ENCODE peak calls at places on chromosomes 3 and 15, in five cellular contexts. G is DND-41, Y is Peyer's patch, O is lower lobe of right lung, N is colonic mucosa. I is an unnamed sample.
A peak's percentile ranks its signal among the peaks of the same experiment; 100 is the strongest.

GRCh38 chr15:63338170-63338569 is 43.5 kb downstream of the CA12 start:
- DNase-seq in N (no peak), O (no peak), G (no peak), Y (no peak), I (no peak)

GRCh38 chr15:85318048-85318731 is 62.2 kb upstream of the AKAP13 start:
- DNase-seq in N (peak; percentile 81), G (no peak), Y (peak; percentile 66), O (no peak), I (no peak)

GRCh38 chr15:23566070-23567050 is 886 bp downstream of the MKRN3 start:
- DNase-seq in O (no peak), Y (no peak), N (no peak), G (peak; percentile 96), I (no peak)

GRCh38 chr15:62711691-62712454 is 330.7 kb upstream of the TPM1 start:
- DNase-seq in O (no peak), N (no peak), Y (no peak), G (no peak), I (no peak)

GRCh38 chr3:193605876-193606275 is 12.9 kb downstream of the OPA1 start:
- DNase-seq in Y (no peak), N (peak; percentile 74), G (peak; percentile 64), O (no peak), I (peak; percentile 39)

GRCh38 chr3:63450634-63451363 is 172.7 kb downstream of the SYNPR start:
- DNase-seq in Y (no peak), G (no peak), O (no peak), N (peak; percentile 41), I (no peak)

GRCh38 chr3:25430942-25431570 is 3.0 kb downstream of the RARB start:
- DNase-seq in N (no peak), O (no peak), G (no peak), Y (no peak), I (no peak)

GRCh38 chr3:47678446-47679338 is 100.0 kb upstream of the CSPG5 start:
- DNase-seq in G (no peak), N (no peak), O (no peak), Y (no peak), I (no peak)

GRCh38 chr15:37208475-37209363 is 108.4 kb upstream of the MEIS2 start:
- DNase-seq in N (no peak), O (no peak), Y (no peak), G (no peak), I (no peak)

GRCh38 chr3:58022490-58022889 is 14.3 kb downstream of the FLNB start:
- DNase-seq in Y (no peak), O (no peak), N (no peak), G (no peak), I (no peak)

GRCh38 chr15:38996111-38996541 is 431.5 kb upstream of the RASGRP1 start:
- DNase-seq in N (no peak), G (no peak), Y (no peak), O (no peak), I (no peak)

GRCh38 chr3:115072265-115073008 is 74.7 kb downstream of the ZBTB20 start:
- DNase-seq in Y (no peak), N (no peak), G (no peak), O (no peak), I (no peak)

GRCh38 chr3:141231923-141232861 is 567 bp downstream of the PXYLP1 start:
- DNase-seq in Y (peak; percentile 70), O (peak; percentile 72), N (peak; percentile 60), G (peak; percentile 39), I (peak; percentile 75)

GRCh38 chr3:53949541-53949940 is 57.9 kb upstream of the SELENOK start:
- DNase-seq in N (no peak), O (no peak), G (no peak), Y (no peak), I (no peak)

GRCh38 chr3:193800138-193801043 is 207.4 kb downstream of the OPA1 start:
- DNase-seq in O (no peak), Y (no peak), N (no peak), G (no peak), I (no peak)

DNA sequence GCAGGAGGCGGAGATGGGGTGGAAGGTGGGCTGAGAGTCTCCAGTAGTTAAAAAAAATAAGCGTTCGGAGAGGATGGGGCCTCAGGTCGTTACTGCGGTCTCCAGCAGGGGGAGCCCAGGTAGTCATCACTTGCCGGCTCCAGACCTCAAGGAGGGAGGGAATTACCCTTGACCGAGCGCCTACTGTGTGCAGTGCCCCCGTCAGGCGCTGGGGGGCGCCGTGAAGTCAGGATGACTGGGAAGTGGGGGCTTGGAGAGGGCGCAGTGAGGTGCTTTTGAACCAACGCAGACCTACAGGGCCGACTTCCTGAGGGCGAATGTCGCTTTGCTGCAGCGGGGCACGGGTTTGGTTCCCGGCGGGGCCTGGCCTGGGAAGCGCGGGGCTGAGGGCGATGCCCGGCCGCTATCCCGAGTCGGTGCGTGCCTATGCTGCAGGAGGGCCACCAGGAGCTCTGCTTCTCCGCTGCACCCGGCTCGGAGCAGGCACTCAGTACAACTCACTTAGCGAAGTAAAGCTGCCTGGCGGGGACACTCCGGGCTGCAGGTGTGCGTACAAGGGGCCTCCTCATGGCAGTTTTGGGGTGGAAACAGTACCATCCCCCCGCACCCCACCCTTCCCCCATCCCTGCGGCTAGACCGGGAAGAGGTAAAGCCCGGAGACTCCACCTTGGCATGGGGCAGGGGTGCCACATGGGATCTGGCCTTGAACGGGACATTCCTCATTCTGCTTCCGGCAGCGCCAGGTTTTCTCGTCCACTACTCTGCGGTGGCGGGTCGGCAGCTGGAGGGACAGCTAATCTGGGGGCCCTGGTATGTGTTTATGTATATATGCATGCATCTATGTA is 79.8 kb downstream of the RHCG start:
- DNase-seq in G (peak; percentile 78), Y (peak; percentile 76), N (peak; percentile 77), O (peak; percentile 67), I (no peak)
- TF ChIP-seq CTCF in G (peak; percentile 81), Y (peak; percentile 76), N (peak; percentile 87), O (peak; percentile 71), I (peak; percentile 30)

GRCh38 chr3:172559029-172559428 is 35.8 kb upstream of the TNFSF10 start:
- DNase-seq in O (no peak), N (no peak), G (no peak), Y (no peak), I (peak; percentile 59)

GRCh38 chr3:172562881-172563835 is 39.9 kb upstream of the TNFSF10 start:
- DNase-seq in O (no peak), Y (no peak), N (peak; percentile 41), G (peak; percentile 50), I (peak; percentile 53)

GRCh38 chr3:172560026-172560425 is 36.8 kb upstream of the TNFSF10 start:
- DNase-seq in N (no peak), G (no peak), Y (no peak), O (no peak), I (no peak)

GRCh38 chr3:172564499-172564898 is 41.3 kb upstream of the TNFSF10 start:
- DNase-seq in N (no peak), G (no peak), Y (no peak), O (no peak), I (no peak)

DNA sequence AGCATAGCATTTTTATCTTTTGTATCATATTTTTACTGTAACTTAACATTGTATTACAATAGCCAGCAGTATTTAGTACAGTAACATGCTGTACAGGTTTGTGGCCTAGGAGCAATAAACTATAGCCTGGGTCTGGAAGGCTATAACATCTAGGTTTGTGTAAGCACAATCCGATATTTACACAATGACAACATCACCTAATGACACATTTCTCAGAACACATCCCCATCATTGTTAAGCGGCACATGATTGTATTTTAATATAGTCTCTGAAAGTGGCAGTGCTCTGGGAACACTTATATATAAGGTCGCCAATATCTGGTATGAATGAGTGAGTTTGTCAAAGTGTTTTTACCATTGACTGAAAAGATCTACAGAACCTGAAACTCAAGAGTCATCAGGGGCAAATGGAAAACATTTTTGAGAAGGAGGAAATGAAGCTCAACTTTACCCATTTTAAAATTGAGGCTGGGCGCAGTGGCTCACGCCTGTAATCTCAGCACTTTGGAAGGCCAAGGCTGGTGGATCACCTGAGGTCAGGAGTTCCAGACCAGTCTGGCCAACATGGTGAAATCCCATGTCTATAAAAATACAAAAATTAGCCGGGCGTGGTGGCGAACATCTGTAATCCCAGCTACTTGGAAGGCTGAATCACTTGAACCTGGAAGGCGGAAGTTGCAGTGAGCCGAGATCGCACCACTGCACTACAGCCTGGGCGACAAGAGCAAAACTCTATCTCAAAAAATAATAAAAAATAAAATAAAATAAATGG is 38.8 kb upstream of the TNFSF10 start:
- DNase-seq in N (peak; percentile 58), Y (no peak), G (no peak), O (no peak), I (no peak)
- H3K4me1 ChIP-seq in N (peaks cover 3% of the 10 kb centered on the region), Y (peaks cover 23% of the 10 kb centered on the region), G (peaks cover 26% of the 10 kb centered on the region), O (peaks cover 62% of the 10 kb centered on the region), I (peaks cover 12% of the 10 kb centered on the region)

GRCh38 chr15:67707520-67708283 is 117.6 kb upstream of the SKOR1 start:
- DNase-seq in G (no peak), N (no peak), Y (no peak), O (no peak), I (no peak)
- H3K4me3 ChIP-seq in G (no peak overlapping the region), N (no peak overlapping the region), Y (no peak overlapping the region), O (no peak overlapping the region), I (no peak overlapping the region)

DNA sequence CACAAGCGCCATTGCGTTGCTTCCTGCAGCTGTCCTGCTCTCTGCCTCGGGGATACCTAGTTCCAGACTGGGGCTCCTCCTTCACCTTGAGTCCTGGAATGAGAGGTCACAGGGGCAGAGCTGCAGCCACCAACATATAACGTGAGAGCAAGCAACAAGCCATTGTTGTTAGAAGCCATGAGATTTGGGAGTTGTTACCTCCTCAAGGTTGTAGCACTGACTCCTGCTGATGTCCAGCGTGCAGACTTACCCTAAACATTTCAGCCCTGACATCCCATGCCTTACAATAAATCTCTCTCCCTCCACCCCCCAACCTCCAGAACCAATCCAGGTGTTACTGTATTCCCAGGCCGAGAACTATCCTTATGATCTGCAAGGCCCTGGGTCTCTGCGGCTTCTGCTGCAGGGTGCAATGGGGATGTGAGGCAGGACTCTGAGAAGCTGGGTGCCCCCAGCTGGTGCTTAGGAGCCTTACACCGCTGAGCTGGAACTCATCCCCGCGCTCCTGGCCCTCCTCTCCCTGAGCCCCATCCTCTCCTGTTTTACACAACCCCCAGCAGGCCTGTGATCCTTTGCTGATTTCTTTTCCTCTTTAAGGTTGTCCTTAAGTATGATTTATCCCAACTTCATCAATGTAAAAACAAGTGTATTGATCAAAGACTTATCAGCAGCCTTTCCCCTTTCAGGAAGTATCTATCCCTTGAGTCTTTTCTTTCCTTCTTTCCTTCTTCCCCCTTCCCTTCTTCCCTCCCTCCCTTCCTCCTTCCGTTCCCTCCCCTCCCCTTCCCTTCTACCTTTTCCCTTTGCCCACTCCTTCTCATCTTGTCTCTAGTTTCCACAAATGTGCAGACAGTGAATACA is 84.2 kb upstream of the ABHD2 start:
- DNase-seq in Y (no peak), G (no peak), O (no peak), N (peak; percentile 24), I (peak; percentile 75)
- TF ChIP-seq CTCF in Y (no peak), G (peak; percentile 38), O (peak; percentile 19), N (no peak), I (peak; percentile 60)

GRCh38 chr3:43294975-43295374 is 8.6 kb downstream of the SNRK start:
- DNase-seq in N (no peak), Y (no peak), O (no peak), G (no peak), I (no peak)

GRCh38 chr3:43296565-43296964 is 10.2 kb downstream of the SNRK start:
- DNase-seq in Y (no peak), G (peak; percentile 62), O (peak; percentile 64), N (peak; percentile 33), I (peak; percentile 42)

GRCh38 chr3:43302116-43302880 is 16.0 kb downstream of the SNRK start:
- DNase-seq in O (no peak), G (no peak), N (no peak), Y (no peak), I (no peak)

GRCh38 chr3:43298761-43299160 is 12.4 kb downstream of the SNRK start:
- DNase-seq in G (no peak), O (no peak), N (no peak), Y (no peak), I (no peak)

GRCh38 chr3:43298292-43298691 is 12.0 kb downstream of the SNRK start:
- DNase-seq in O (no peak), N (no peak), G (no peak), Y (no peak), I (no peak)
- H3K4me1 ChIP-seq in O (peaks cover 76% of the 10 kb centered on the region), N (peaks cover 15% of the 10 kb centered on the region), G (peaks cover 47% of the 10 kb centered on the region), Y (peaks cover 63% of the 10 kb centered on the region), I (no peaks in the 10 kb centered on the region)